ENCODE peak calls at places on chromosomes 3 and 15, in five cellular contexts. One of them, this sample, is unnamed.

GRCh38 chr15:101219441-101219840 is 32.4 kb downstream of the CHSY1 start:
- DNase-seq in mesenchymal stem cell: no peak
- DNase-seq in H1: no peak
- DNase-seq in neuronal stem cell: no peak
- DNase-seq in trophoblast cell: no peak
- DNase-seq in this sample: no peak

GRCh38 chr3:76307556-76307955 is 522.2 kb upstream of the ZNF717 start:
- DNase-seq in mesenchymal stem cell: peak
- DNase-seq in H1: no peak
- DNase-seq in neuronal stem cell: no peak
- DNase-seq in trophoblast cell: no peak
- DNase-seq in this sample: no peak

GRCh38 chr3:124504332-124505059 is 225.8 kb upstream of the UMPS start:
- DNase-seq in mesenchymal stem cell: no peak
- DNase-seq in H1: no peak
- DNase-seq in neuronal stem cell: no peak
- DNase-seq in trophoblast cell: no peak
- DNase-seq in this sample: no peak

GRCh38 chr3:102078864-102079808 is 229.8 kb downstream of the NFKBIZ start:
- DNase-seq in mesenchymal stem cell: no peak
- DNase-seq in H1: no peak
- DNase-seq in neuronal stem cell: no peak
- DNase-seq in trophoblast cell: peak
- DNase-seq in this sample: no peak

GRCh38 chr15:35362195-35362829 is 183.7 kb downstream of the DPH6 start:
- DNase-seq in mesenchymal stem cell: peak
- DNase-seq in H1: no peak
- DNase-seq in neuronal stem cell: no peak
- DNase-seq in trophoblast cell: peak
- DNase-seq in this sample: no peak

GRCh38 chr3:23264413-23264812 is 61.3 kb downstream of the UBE2E2 start:
- DNase-seq in mesenchymal stem cell: peak
- DNase-seq in H1: no peak
- DNase-seq in neuronal stem cell: no peak
- DNase-seq in trophoblast cell: peak
- DNase-seq in this sample: no peak

GRCh38 chr3:87696276-87697013 is 362.4 kb downstream of the CGGBP1 start:
- DNase-seq in mesenchymal stem cell: no peak
- DNase-seq in H1: no peak
- DNase-seq in neuronal stem cell: no peak
- DNase-seq in trophoblast cell: no peak
- DNase-seq in this sample: no peak

GRCh38 chr3:156626104-156626503 is 48.3 kb upstream of the TIPARP start:
- DNase-seq in mesenchymal stem cell: no peak
- DNase-seq in H1: no peak
- DNase-seq in neuronal stem cell: no peak
- DNase-seq in trophoblast cell: peak
- DNase-seq in this sample: no peak

GRCh38 chr3:114411811-114412803 is 118.3 kb downstream of the TIGIT start:
- DNase-seq in mesenchymal stem cell: peak
- DNase-seq in H1: no peak
- DNase-seq in neuronal stem cell: no peak
- DNase-seq in trophoblast cell: no peak
- DNase-seq in this sample: no peak

GRCh38 chr3:13294442-13295351 is 125.4 kb downstream of the NUP210 start:
- DNase-seq in mesenchymal stem cell: no peak
- DNase-seq in H1: no peak
- DNase-seq in neuronal stem cell: no peak
- DNase-seq in trophoblast cell: no peak
- DNase-seq in this sample: no peak

GRCh38 chr3:60609446-60609845 is 641.8 kb downstream of the FHIT start:
- DNase-seq in mesenchymal stem cell: no peak
- DNase-seq in H1: peak
- DNase-seq in neuronal stem cell: no peak
- DNase-seq in trophoblast cell: peak
- DNase-seq in this sample: peak

GRCh38 chr3:139309046-139309660 is 34.7 kb upstream of the MRPS22 start:
- DNase-seq in mesenchymal stem cell: no peak
- DNase-seq in H1: no peak
- DNase-seq in neuronal stem cell: no peak
- DNase-seq in trophoblast cell: no peak
- DNase-seq in this sample: no peak

GRCh38 chr3:58009026-58009748 is 965 bp downstream of the FLNB start:
- DNase-seq in mesenchymal stem cell: peak
- DNase-seq in H1: no peak
- DNase-seq in neuronal stem cell: no peak
- DNase-seq in trophoblast cell: peak
- DNase-seq in this sample: peak

GRCh38 chr3:58010562-58010961 is 2.3 kb downstream of the FLNB start:
- DNase-seq in mesenchymal stem cell: peak
- DNase-seq in H1: no peak
- DNase-seq in neuronal stem cell: no peak
- DNase-seq in trophoblast cell: peak
- DNase-seq in this sample: no peak

GRCh38 chr3:58011580-58011979 is 3.4 kb downstream of the FLNB start:
- DNase-seq in mesenchymal stem cell: no peak
- DNase-seq in H1: no peak
- DNase-seq in neuronal stem cell: no peak
- DNase-seq in trophoblast cell: no peak
- DNase-seq in this sample: no peak

GRCh38 chr3:58008140-58009025 is at the start of gene FLNB:
- DNase-seq in mesenchymal stem cell: peak
- DNase-seq in H1: no peak
- DNase-seq in neuronal stem cell: peak
- DNase-seq in trophoblast cell: peak
- DNase-seq in this sample: peak

DNA sequence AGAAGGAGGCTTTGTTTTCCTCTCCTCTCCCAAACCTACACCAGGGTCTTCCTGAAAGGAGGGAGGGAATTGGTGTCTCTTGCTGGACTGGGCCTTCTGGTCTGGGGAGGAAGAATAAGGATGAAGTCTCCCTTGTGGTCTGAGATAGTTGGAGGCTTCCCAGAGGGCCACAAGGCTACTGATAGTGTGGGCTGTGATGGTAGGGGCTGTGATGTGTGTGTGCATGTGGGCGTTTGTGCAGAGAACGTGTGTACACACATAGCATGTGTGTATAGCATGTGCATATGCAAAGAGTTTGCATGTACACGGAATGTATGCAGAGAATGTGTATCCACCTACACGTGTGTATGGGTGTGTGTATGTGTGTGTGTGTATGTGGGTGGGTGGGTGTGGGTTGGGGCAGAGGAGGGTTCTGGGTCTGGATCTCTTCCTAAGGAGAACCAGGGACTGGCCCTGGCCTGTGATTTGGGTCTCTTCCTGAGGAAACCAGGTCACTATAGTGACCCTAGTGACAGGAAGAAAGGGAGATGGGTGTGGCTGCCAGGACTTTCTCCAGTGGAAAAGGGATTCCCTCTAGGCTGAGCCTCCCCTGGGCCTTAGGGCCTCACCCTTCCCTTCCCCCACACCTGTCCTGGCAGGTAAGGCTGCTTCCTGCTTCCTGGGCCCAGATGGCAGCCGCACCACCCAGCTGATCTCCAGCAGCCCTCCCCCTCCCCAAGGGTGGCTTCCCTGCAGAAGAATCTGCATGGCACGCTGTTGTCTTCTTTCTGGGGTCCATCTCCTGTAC is 1.7 kb downstream of the FLNB start:
- DNase-seq in mesenchymal stem cell: peak
- DNase-seq in H1: no peak
- DNase-seq in neuronal stem cell: no peak
- DNase-seq in trophoblast cell: peak
- DNase-seq in this sample: peak
- H4K91ac ChIP-seq in mesenchymal stem cell: peak
- H4K91ac ChIP-seq in H1: no peak
- H4K91ac ChIP-seq in neuronal stem cell: no peak
- H4K91ac ChIP-seq in trophoblast cell: peak
- H4K91ac ChIP-seq in this sample: no peak

GRCh38 chr3:64108281-64108680 is 85.0 kb upstream of the PSMD6 start:
- DNase-seq in mesenchymal stem cell: no peak
- DNase-seq in H1: no peak
- DNase-seq in neuronal stem cell: no peak
- DNase-seq in trophoblast cell: no peak
- DNase-seq in this sample: no peak
- H2BK12ac ChIP-seq in mesenchymal stem cell: no peak
- H2BK12ac ChIP-seq in H1: no peak
- H2BK12ac ChIP-seq in neuronal stem cell: no peak
- H2BK12ac ChIP-seq in trophoblast cell: no peak
- H2BK12ac ChIP-seq in this sample: no peak

GRCh38 chr3:136209921-136210320 is 13.8 kb upstream of the MSL2 start:
- DNase-seq in mesenchymal stem cell: peak
- DNase-seq in H1: no peak
- DNase-seq in neuronal stem cell: no peak
- DNase-seq in trophoblast cell: no peak
- DNase-seq in this sample: no peak
- H4K91ac ChIP-seq in mesenchymal stem cell: no peak
- H4K91ac ChIP-seq in H1: no peak
- H4K91ac ChIP-seq in neuronal stem cell: no peak
- H4K91ac ChIP-seq in trophoblast cell: no peak
- H4K91ac ChIP-seq in this sample: no peak

GRCh38 chr3:67524046-67524445 is 130.4 kb downstream of the SUCLG2 start:
- DNase-seq in mesenchymal stem cell: no peak
- DNase-seq in H1: no peak
- DNase-seq in neuronal stem cell: no peak
- DNase-seq in trophoblast cell: peak
- DNase-seq in this sample: no peak

GRCh38 chr3:67521053-67521646 is 133.3 kb downstream of the SUCLG2 start:
- DNase-seq in mesenchymal stem cell: no peak
- DNase-seq in H1: no peak
- DNase-seq in neuronal stem cell: no peak
- DNase-seq in trophoblast cell: no peak
- DNase-seq in this sample: no peak

GRCh38 chr3:67526246-67526645 is 128.2 kb downstream of the SUCLG2 start:
- DNase-seq in mesenchymal stem cell: peak
- DNase-seq in H1: no peak
- DNase-seq in neuronal stem cell: no peak
- DNase-seq in trophoblast cell: peak
- DNase-seq in this sample: no peak

GRCh38 chr3:67518196-67518595 is 136.2 kb downstream of the SUCLG2 start:
- DNase-seq in mesenchymal stem cell: no peak
- DNase-seq in H1: no peak
- DNase-seq in neuronal stem cell: no peak
- DNase-seq in trophoblast cell: no peak
- DNase-seq in this sample: no peak

DNA sequence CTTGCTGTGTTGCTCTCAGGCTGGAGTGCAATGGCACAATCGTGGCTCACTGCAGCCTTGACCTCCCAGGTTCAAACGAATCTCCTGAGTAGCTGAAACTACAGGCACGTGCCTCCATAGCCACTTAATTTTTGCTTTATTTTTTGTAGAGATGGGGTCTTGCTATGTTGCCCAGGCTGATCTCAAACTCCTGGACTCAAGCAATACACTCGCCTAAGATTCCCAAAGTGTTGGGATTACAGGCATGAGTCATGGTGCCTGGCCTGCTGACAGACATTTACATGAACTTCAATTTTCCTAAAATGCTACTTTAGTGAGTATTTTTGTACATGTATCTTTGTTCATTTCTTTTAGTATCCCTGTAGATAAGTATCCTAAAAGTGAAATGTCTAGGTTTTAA is 132.3 kb downstream of the SUCLG2 start:
- DNase-seq in mesenchymal stem cell: no peak
- DNase-seq in H1: no peak
- DNase-seq in neuronal stem cell: no peak
- DNase-seq in trophoblast cell: no peak
- DNase-seq in this sample: no peak
- H2BK12ac ChIP-seq in mesenchymal stem cell: no peak
- H2BK12ac ChIP-seq in H1: no peak
- H2BK12ac ChIP-seq in neuronal stem cell: no peak
- H2BK12ac ChIP-seq in trophoblast cell: no peak
- H2BK12ac ChIP-seq in this sample: no peak

GRCh38 chr3:127768346-127769008 is 53.8 kb downstream of the MGLL start:
- DNase-seq in mesenchymal stem cell: peak
- DNase-seq in H1: no peak
- DNase-seq in neuronal stem cell: no peak
- DNase-seq in trophoblast cell: peak
- DNase-seq in this sample: no peak
- H4K91ac ChIP-seq in mesenchymal stem cell: peak
- H4K91ac ChIP-seq in H1: no peak
- H4K91ac ChIP-seq in neuronal stem cell: no peak
- H4K91ac ChIP-seq in trophoblast cell: no peak
- H4K91ac ChIP-seq in this sample: no peak

This sample was measured in H9.